ENCODE peak calls at places on chromosomes 1 and 21, in five cellular contexts. M is fibroblast of lung; D is colonic mucosa; N is adrenal gland; B is CD8-positive, alpha-beta T cell. A is an unnamed sample.

GRCh38 chr1:155645648-155646047 is 35.6 kb downstream of the MSTO1 start:
- DNase-seq in B (no peak), D (no peak), N (peak; percentile 84), M (no peak), A (peak; percentile 35)

GRCh38 chr1:13583592-13583963 is at the start of gene PDPN:
- DNase-seq in N (peak; percentile 16), M (peak; percentile 12), D (peak; percentile 27), B (no peak), A (peak; percentile 29)

GRCh38 chr1:146051452-146051852 is 29.9 kb upstream of the HJV start:
- DNase-seq in M (no peak), B (no peak), D (no peak), N (no peak), A (no peak)

GRCh38 chr1:62637392-62638105 is 40.2 kb downstream of the ANGPTL3 start:
- DNase-seq in D (no peak), B (no peak), M (no peak), N (no peak), A (no peak)

GRCh38 chr1:27137544-27138075 is 17.3 kb downstream of the SLC9A1 start:
- DNase-seq in B (no peak), N (no peak), M (no peak), D (peak; percentile 68), A (peak; percentile 71)

GRCh38 chr1:115877511-115877910 is 36.6 kb upstream of the NHLH2 start:
- DNase-seq in B (no peak), N (no peak), M (no peak), D (no peak), A (no peak)

GRCh38 chr1:43711524-43712386 is 4.4 kb downstream of the ST3GAL3 start:
- DNase-seq in M (peak; percentile 80), N (no peak), D (no peak), B (no peak), A (no peak)

GRCh38 chr1:238951809-238952208 is 434.6 kb upstream of the CHRM3 start:
- DNase-seq in D (peak; percentile 22), N (peak; percentile 16), B (no peak), M (peak; percentile 49), A (no peak)

GRCh38 chr1:239250353-239251035 is 135.9 kb upstream of the CHRM3 start:
- DNase-seq in N (no peak), D (no peak), M (no peak), B (no peak), A (no peak)

GRCh38 chr1:19644761-19645543 is 841 bp downstream of the NBL1 start:
- DNase-seq in N (no peak), D (peak; percentile 60), B (peak; percentile 17), M (no peak), A (no peak)

GRCh38 chr1:96703186-96703585 is 18.4 kb upstream of the PTBP2 start:
- DNase-seq in D (no peak), N (no peak), B (no peak), M (peak; percentile 55), A (no peak)

GRCh38 chr1:47883963-47884362 is 113.2 kb downstream of the TRABD2B start:
- DNase-seq in D (no peak), B (no peak), M (no peak), N (no peak), A (no peak)

GRCh38 chr1:56676571-56677035 is 31.5 kb downstream of the PRKAA2 start:
- DNase-seq in N (no peak), B (no peak), D (no peak), M (peak; percentile 84), A (no peak)

GRCh38 chr21:42186591-42186990 is 32.3 kb upstream of the ABCG1 start:
- DNase-seq in D (no peak), M (no peak), B (no peak), N (no peak), A (no peak)

GRCh38 chr1:173064011-173064410 is 13.3 kb upstream of the TNFSF18 start:
- DNase-seq in M (peak; percentile 54), N (no peak), B (no peak), D (no peak), A (no peak)

GRCh38 chr1:5705751-5706150 is 286.5 kb downstream of the NPHP4 start:
- DNase-seq in M (no peak), D (no peak), B (no peak), N (no peak), A (no peak)

GRCh38 chr1:10682114-10682445 is 114.4 kb downstream of the CASZ1 start:
- DNase-seq in D (no peak), N (no peak), M (no peak), B (no peak), A (no peak)

GRCh38 chr1:19363526-19364152 is 51.5 kb downstream of the SLC66A1 start:
- DNase-seq in N (peak; percentile 62), D (no peak), M (no peak), B (no peak), A (no peak)

GRCh38 chr1:107250169-107250568 is 109.3 kb downstream of the NTNG1 start:
- DNase-seq in B (no peak), D (no peak), M (no peak), N (no peak), A (no peak)

GRCh38 chr1:213684454-213684853 is 303.3 kb upstream of the PROX1 start:
- DNase-seq in M (no peak), N (no peak), B (no peak), D (no peak), A (no peak)

GRCh38 chr21:35236090-35236489 is 187.0 kb upstream of the RUNX1 start:
- DNase-seq in N (no peak), M (no peak), D (no peak), B (no peak), A (no peak)

GRCh38 chr1:93585059-93585966 is 96.3 kb downstream of the BCAR3 start:
- DNase-seq in N (peak; percentile 96), D (peak; percentile 98), M (no peak), B (no peak), A (peak; percentile 86)

GRCh38 chr1:94806451-94806861 is 13.7 kb upstream of the SLC44A3 start:
- DNase-seq in M (peak; percentile 60), B (no peak), D (no peak), N (no peak), A (no peak)

GRCh38 chr1:166947398-166948043 is 27.8 kb downstream of the ILDR2 start:
- DNase-seq in D (no peak), M (peak; percentile 18), N (peak; percentile 19), B (no peak), A (peak; percentile 41)

GRCh38 chr1:173638043-173639021 is 3.2 kb downstream of the TEX50 start:
- DNase-seq in D (no peak), B (no peak), N (no peak), M (no peak), A (no peak)

GRCh38 chr1:24385160-24385939 is 28.2 kb downstream of the STPG1 start:
- DNase-seq in B (no peak), D (peak; percentile 40), M (no peak), N (no peak), A (no peak)

GRCh38 chr1:170221031-170221430 is 75.3 kb downstream of the NTMT2 start:
- DNase-seq in D (no peak), B (no peak), M (no peak), N (no peak), A (no peak)

GRCh38 chr1:61173118-61173517 is 90.8 kb downstream of the NFIA start:
- DNase-seq in M (no peak), D (no peak), B (no peak), N (peak; percentile 51), A (no peak)

GRCh38 chr1:61174060-61174788 is 91.9 kb downstream of the NFIA start:
- DNase-seq in B (no peak), N (no peak), D (no peak), M (no peak), A (no peak)

GRCh38 chr1:61170328-61171238 is 88.2 kb downstream of the NFIA start:
- DNase-seq in N (no peak), M (peak; percentile 31), D (no peak), B (no peak), A (no peak)

GRCh38 chr1:61171346-61171745 is 89.0 kb downstream of the NFIA start:
- DNase-seq in M (no peak), D (no peak), N (no peak), B (no peak), A (no peak)

GRCh38 chr1:61171915-61172485 is 89.6 kb downstream of the NFIA start:
- DNase-seq in N (no peak), D (no peak), B (no peak), M (no peak), A (no peak)
- TF ChIP-seq CTCF in N (no peak), D (no peak), B (no peak), M (no peak), A (no peak)

GRCh38 chr1:100391675-100392074 is 39.4 kb downstream of the CDC14A start:
- DNase-seq in M (no peak), N (no peak), B (no peak), D (no peak), A (no peak)
- H3K4me1 ChIP-seq in M (no peaks in the 10 kb centered on the region), N (no peaks in the 10 kb centered on the region), B (peaks cover 79% of the 10 kb centered on the region), D (no peaks in the 10 kb centered on the region), A (peaks cover 8% of the 10 kb centered on the region)

DNA sequence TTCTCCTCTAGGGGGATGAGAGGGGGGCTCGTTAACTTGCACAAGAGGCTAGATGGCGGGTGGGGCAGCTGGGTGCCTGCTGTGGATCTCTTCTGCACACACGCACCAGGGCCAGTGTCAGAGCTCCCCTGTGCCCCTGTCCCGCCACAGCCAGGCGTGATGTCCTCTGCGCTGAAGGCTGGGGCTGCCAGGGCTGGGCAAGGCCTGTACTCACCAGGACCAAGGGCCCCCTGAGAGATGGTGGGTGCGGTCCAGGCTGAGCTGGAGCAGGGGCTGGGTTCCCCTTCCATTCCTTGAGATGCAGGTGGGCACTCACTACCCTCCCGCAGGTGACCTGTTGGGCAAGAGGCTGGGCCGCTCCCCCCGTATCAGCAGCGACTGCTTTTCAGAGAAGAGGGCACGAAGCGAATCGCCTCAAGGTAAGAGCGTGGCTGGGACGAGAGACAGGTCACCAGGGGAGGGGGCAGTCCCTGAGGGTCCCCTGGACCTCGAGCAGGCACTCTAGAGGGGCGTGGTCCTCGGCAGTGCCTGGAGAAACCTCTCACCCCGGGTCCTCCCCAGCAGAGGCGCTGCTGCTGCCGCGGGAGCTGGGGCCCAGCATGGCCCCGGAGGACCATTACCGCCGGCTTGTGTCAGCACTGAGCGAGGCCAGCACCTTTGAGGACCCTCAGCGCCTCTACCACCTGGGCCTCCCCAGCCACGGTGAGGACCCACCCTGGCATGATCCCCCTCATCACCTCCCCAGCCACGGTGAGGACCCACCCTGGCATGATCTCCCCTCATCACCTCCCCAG is 15.2 kb downstream of the SAMD11 start:
- DNase-seq in D (no peak), M (no peak), N (no peak), B (no peak), A (no peak)
- TF ChIP-seq CTCF in D (no peak), M (no peak), N (no peak), B (no peak), A (no peak)

DNA sequence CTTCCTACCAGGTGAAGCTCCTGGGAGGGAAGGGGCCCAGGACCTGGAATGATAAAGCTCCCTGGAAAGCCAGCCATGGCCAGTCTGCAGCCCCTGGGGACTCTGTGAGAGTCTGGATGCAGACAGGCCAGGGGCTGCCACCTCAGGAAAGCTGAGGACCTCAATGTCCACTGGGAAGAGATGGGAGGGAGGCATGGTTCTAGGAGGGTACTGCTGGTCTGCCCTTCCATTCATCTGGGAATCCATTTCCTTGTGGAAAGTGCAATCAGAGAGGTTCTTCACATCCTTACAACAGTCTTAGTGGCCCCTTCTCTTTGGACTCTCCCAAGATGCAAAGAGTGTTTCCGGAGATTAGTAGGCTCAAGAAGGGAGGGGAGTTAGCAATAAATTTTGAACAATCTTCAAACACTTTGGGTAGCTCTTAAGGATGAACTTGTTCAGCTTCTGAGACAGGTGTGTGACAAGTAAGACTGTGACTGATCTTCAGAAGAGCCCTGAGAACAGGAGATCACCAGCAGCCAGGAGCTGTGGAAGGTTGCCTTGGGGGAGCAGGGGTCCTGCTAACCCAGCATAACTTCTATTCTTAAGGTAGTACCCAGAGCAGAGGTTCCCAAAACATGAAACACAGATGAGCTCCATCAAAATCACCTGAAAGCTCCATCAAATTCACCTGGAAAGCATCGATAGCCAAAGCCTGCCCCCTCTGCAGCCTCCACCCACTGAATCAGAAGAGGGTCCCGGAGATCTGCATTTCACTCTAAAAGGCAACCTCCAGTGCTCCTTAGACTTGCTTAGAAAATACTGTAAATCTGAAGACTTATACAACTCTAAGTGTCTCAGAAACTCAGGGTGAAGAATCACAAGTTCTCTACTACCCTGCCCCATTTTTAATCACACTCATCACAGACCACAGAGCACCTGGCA is 616 bp upstream of the LAX1 start:
- DNase-seq in D (no peak), B (no peak), N (no peak), M (no peak), A (no peak)
- H3K4me1 ChIP-seq in D (no peaks in the 10 kb centered on the region), B (peaks cover 36% of the 10 kb centered on the region), N (no peaks in the 10 kb centered on the region), M (no peaks in the 10 kb centered on the region), A (no peaks in the 10 kb centered on the region)